ENCODE peak calls at places on chromosomes 1 and 21, in ten cellular contexts. One of them, this sample, is unnamed.

GRCh38 chr1:28066393-28067154 is 21.8 kb downstream of the EYA3 start:
- DNase-seq in effector memory CD4-positive, alpha-beta T cell: no peak
- DNase-seq in HT1080: no peak
- DNase-seq in ACHN: no peak
- DNase-seq in activated naive CD4-positive, alpha-beta T cell: no peak
- DNase-seq in activated gamma-delta T cell treated with Interleukin-2 at 50 U/mL for 16 hours: no peak
- DNase-seq in NCI-H460: no peak
- DNase-seq in AG08396: no peak
- DNase-seq in spleen: no peak
- DNase-seq in Peyer's patch: no peak
- DNase-seq in this sample: no peak

GRCh38 chr1:241600496-241600901 is 39.7 kb downstream of the CHML start:
- DNase-seq in effector memory CD4-positive, alpha-beta T cell: no peak
- DNase-seq in HT1080: no peak
- DNase-seq in ACHN: peak; percentile 25
- DNase-seq in activated naive CD4-positive, alpha-beta T cell: no peak
- DNase-seq in activated gamma-delta T cell treated with Interleukin-2 at 50 U/mL for 16 hours: no peak
- DNase-seq in NCI-H460: no peak
- DNase-seq in AG08396: no peak
- DNase-seq in spleen: no peak
- DNase-seq in Peyer's patch: no peak
- DNase-seq in this sample: no peak

GRCh38 chr21:34889537-34890257 is 159.4 kb downstream of the RUNX1 start:
- DNase-seq in effector memory CD4-positive, alpha-beta T cell: peak; percentile 53
- DNase-seq in HT1080: peak; percentile 68
- DNase-seq in ACHN: peak; percentile 68
- DNase-seq in activated naive CD4-positive, alpha-beta T cell: peak; percentile 77
- DNase-seq in activated gamma-delta T cell treated with Interleukin-2 at 50 U/mL for 16 hours: peak; percentile 64
- DNase-seq in NCI-H460: peak; percentile 56
- DNase-seq in AG08396: peak; percentile 89
- DNase-seq in spleen: peak; percentile 97
- DNase-seq in Peyer's patch: peak; percentile 71
- DNase-seq in this sample: peak; percentile 88

GRCh38 chr1:169595764-169596711 is 9.8 kb upstream of the F5 start:
- DNase-seq in effector memory CD4-positive, alpha-beta T cell: no peak
- DNase-seq in HT1080: peak; percentile 22
- DNase-seq in ACHN: peak; percentile 42
- DNase-seq in activated naive CD4-positive, alpha-beta T cell: no peak
- DNase-seq in activated gamma-delta T cell treated with Interleukin-2 at 50 U/mL for 16 hours: no peak
- DNase-seq in NCI-H460: no peak
- DNase-seq in AG08396: peak; percentile 8
- DNase-seq in spleen: no peak
- DNase-seq in Peyer's patch: no peak
- DNase-seq in this sample: no peak

GRCh38 chr1:53121319-53122172 is 20.9 kb downstream of the SLC1A7 start:
- DNase-seq in effector memory CD4-positive, alpha-beta T cell: no peak
- DNase-seq in HT1080: peak; percentile 29
- DNase-seq in ACHN: no peak
- DNase-seq in activated naive CD4-positive, alpha-beta T cell: no peak
- DNase-seq in activated gamma-delta T cell treated with Interleukin-2 at 50 U/mL for 16 hours: peak; percentile 8
- DNase-seq in NCI-H460: no peak
- DNase-seq in AG08396: peak; percentile 55
- DNase-seq in spleen: no peak
- DNase-seq in Peyer's patch: no peak
- DNase-seq in this sample: no peak

GRCh38 chr1:16172964-16173446 is 17.1 kb upstream of the EPHA2 start:
- DNase-seq in effector memory CD4-positive, alpha-beta T cell: no peak
- DNase-seq in HT1080: peak; percentile 91
- DNase-seq in ACHN: peak; percentile 44
- DNase-seq in activated naive CD4-positive, alpha-beta T cell: no peak
- DNase-seq in activated gamma-delta T cell treated with Interleukin-2 at 50 U/mL for 16 hours: no peak
- DNase-seq in NCI-H460: no peak
- DNase-seq in AG08396: no peak
- DNase-seq in spleen: no peak
- DNase-seq in Peyer's patch: no peak
- DNase-seq in this sample: peak; percentile 93

GRCh38 chr1:197928849-197929336 is 11.7 kb downstream of the LHX9 start:
- DNase-seq in effector memory CD4-positive, alpha-beta T cell: no peak
- DNase-seq in HT1080: no peak
- DNase-seq in ACHN: no peak
- DNase-seq in activated naive CD4-positive, alpha-beta T cell: no peak
- DNase-seq in activated gamma-delta T cell treated with Interleukin-2 at 50 U/mL for 16 hours: no peak
- DNase-seq in NCI-H460: peak; percentile 41
- DNase-seq in AG08396: no peak
- DNase-seq in spleen: no peak
- DNase-seq in Peyer's patch: no peak
- DNase-seq in this sample: no peak

GRCh38 chr1:166479052-166479631 is 312.3 kb upstream of the FAM78B start:
- DNase-seq in effector memory CD4-positive, alpha-beta T cell: peak; percentile 3
- DNase-seq in HT1080: peak; percentile 4
- DNase-seq in ACHN: peak; percentile 47
- DNase-seq in activated naive CD4-positive, alpha-beta T cell: no peak
- DNase-seq in activated gamma-delta T cell treated with Interleukin-2 at 50 U/mL for 16 hours: peak; percentile 35
- DNase-seq in NCI-H460: peak; percentile 48
- DNase-seq in AG08396: no peak
- DNase-seq in spleen: no peak
- DNase-seq in Peyer's patch: peak; percentile 62
- DNase-seq in this sample: peak; percentile 47